ENCODE peak calls at places on chromosomes 2 and 18, in five cellular contexts. One of them, this sample, is unnamed.

GRCh38 chr2:59389240-59389639 is 1148.1 kb upstream of the FANCL start:
- DNase-seq in sigmoid colon: no peak
- DNase-seq in Peyer's patch: no peak
- DNase-seq in A549: peak
- DNase-seq in prostate gland: peak
- DNase-seq in this sample: peak

GRCh38 chr2:192286093-192286701 is 91.5 kb upstream of the TMEFF2 start:
- DNase-seq in sigmoid colon: no peak
- DNase-seq in Peyer's patch: peak
- DNase-seq in A549: no peak
- DNase-seq in prostate gland: no peak
- DNase-seq in this sample: no peak

GRCh38 chr2:238169021-238169707 is 10.4 kb downstream of the ERFE start:
- DNase-seq in sigmoid colon: peak
- DNase-seq in Peyer's patch: peak
- DNase-seq in A549: peak
- DNase-seq in prostate gland: no peak
- DNase-seq in this sample: peak

GRCh38 chr2:127888772-127889171 is 3.0 kb upstream of the AMMECR1L start:
- DNase-seq in sigmoid colon: no peak
- DNase-seq in Peyer's patch: no peak
- DNase-seq in A549: no peak
- DNase-seq in prostate gland: no peak
- DNase-seq in this sample: no peak

GRCh38 chr2:100470898-100471514 is 724 bp downstream of the NMS start:
- DNase-seq in sigmoid colon: no peak
- DNase-seq in Peyer's patch: no peak
- DNase-seq in A549: no peak
- DNase-seq in prostate gland: no peak
- DNase-seq in this sample: no peak

GRCh38 chr2:47457268-47457667 is 54.3 kb downstream of the MSH2 start:
- DNase-seq in sigmoid colon: no peak
- DNase-seq in Peyer's patch: no peak
- DNase-seq in A549: no peak
- DNase-seq in prostate gland: no peak
- DNase-seq in this sample: no peak

GRCh38 chr2:17805166-17805565 is 11.1 kb upstream of the MSGN1 start:
- DNase-seq in sigmoid colon: no peak
- DNase-seq in Peyer's patch: no peak
- DNase-seq in A549: no peak
- DNase-seq in prostate gland: no peak
- DNase-seq in this sample: no peak

GRCh38 chr2:148944536-148944935 is 69.5 kb downstream of the KIF5C start:
- DNase-seq in sigmoid colon: no peak
- DNase-seq in Peyer's patch: no peak
- DNase-seq in A549: no peak
- DNase-seq in prostate gland: no peak
- DNase-seq in this sample: no peak

GRCh38 chr2:45674035-45674791 is 22.7 kb downstream of the PRKCE start:
- DNase-seq in sigmoid colon: no peak
- DNase-seq in Peyer's patch: no peak
- DNase-seq in A549: no peak
- DNase-seq in prostate gland: no peak
- DNase-seq in this sample: no peak

GRCh38 chr2:110716959-110717645 is 15.3 kb upstream of the ACOXL start:
- DNase-seq in sigmoid colon: no peak
- DNase-seq in Peyer's patch: no peak
- DNase-seq in A549: no peak
- DNase-seq in prostate gland: no peak
- DNase-seq in this sample: no peak

GRCh38 chr2:209917154-209917771 is 85.2 kb upstream of the RPE start:
- DNase-seq in sigmoid colon: no peak
- DNase-seq in Peyer's patch: no peak
- DNase-seq in A549: no peak
- DNase-seq in prostate gland: no peak
- DNase-seq in this sample: no peak

GRCh38 chr2:95261602-95262001 is 12.6 kb upstream of the PROM2 start:
- DNase-seq in sigmoid colon: no peak
- DNase-seq in Peyer's patch: no peak
- DNase-seq in A549: no peak
- DNase-seq in prostate gland: no peak
- DNase-seq in this sample: no peak

GRCh38 chr2:20650412-20650879 is 452 bp downstream of the HS1BP3 start:
- DNase-seq in sigmoid colon: no peak
- DNase-seq in Peyer's patch: peak
- DNase-seq in A549: peak
- DNase-seq in prostate gland: no peak
- DNase-seq in this sample: no peak

GRCh38 chr2:30611572-30611971 is 164.5 kb downstream of the LCLAT1 start:
- DNase-seq in sigmoid colon: no peak
- DNase-seq in Peyer's patch: no peak
- DNase-seq in A549: no peak
- DNase-seq in prostate gland: no peak
- DNase-seq in this sample: no peak
- TF ChIP-seq POLR2A in sigmoid colon: no peak
- TF ChIP-seq POLR2A in Peyer's patch: no peak
- TF ChIP-seq POLR2A in A549: no peak
- TF ChIP-seq POLR2A in prostate gland: no peak
- TF ChIP-seq POLR2A in this sample: no peak

GRCh38 chr2:122799391-122799790 is 1043.9 kb downstream of the TSN start:
- DNase-seq in sigmoid colon: no peak
- DNase-seq in Peyer's patch: no peak
- DNase-seq in A549: no peak
- DNase-seq in prostate gland: no peak
- DNase-seq in this sample: no peak
- H3K4me3 ChIP-seq in sigmoid colon: no peak
- H3K4me3 ChIP-seq in Peyer's patch: no peak
- H3K4me3 ChIP-seq in A549: no peak
- H3K4me3 ChIP-seq in prostate gland: no peak
- H3K4me3 ChIP-seq in this sample: no peak

GRCh38 chr18:22441638-22442037 is 23.9 kb upstream of the CTAGE1 start:
- DNase-seq in sigmoid colon: no peak
- DNase-seq in Peyer's patch: no peak
- DNase-seq in A549: no peak
- DNase-seq in prostate gland: no peak
- DNase-seq in this sample: no peak
- TF ChIP-seq CTCF in sigmoid colon: no peak
- TF ChIP-seq CTCF in Peyer's patch: no peak
- TF ChIP-seq CTCF in A549: no peak
- TF ChIP-seq CTCF in prostate gland: no peak
- TF ChIP-seq CTCF in this sample: no peak

GRCh38 chr2:64455545-64455944 is 1.6 kb downstream of the LGALSL start:
- DNase-seq in sigmoid colon: no peak
- DNase-seq in Peyer's patch: no peak
- DNase-seq in A549: peak
- DNase-seq in prostate gland: peak
- DNase-seq in this sample: no peak

GRCh38 chr2:64454316-64455030 is 511 bp downstream of the LGALSL start:
- DNase-seq in sigmoid colon: peak
- DNase-seq in Peyer's patch: peak
- DNase-seq in A549: peak
- DNase-seq in prostate gland: peak
- DNase-seq in this sample: no peak

GRCh38 chr2:64455031-64455332 is 1.0 kb downstream of the LGALSL start:
- DNase-seq in sigmoid colon: no peak
- DNase-seq in Peyer's patch: no peak
- DNase-seq in A549: no peak
- DNase-seq in prostate gland: no peak
- DNase-seq in this sample: no peak

GRCh38 chr2:64456298-64456697 is 2.3 kb downstream of the LGALSL start:
- DNase-seq in sigmoid colon: no peak
- DNase-seq in Peyer's patch: no peak
- DNase-seq in A549: no peak
- DNase-seq in prostate gland: no peak
- DNase-seq in this sample: no peak

GRCh38 chr2:64453710-64454315 is at the start of gene LGALSL:
- DNase-seq in sigmoid colon: peak
- DNase-seq in Peyer's patch: peak
- DNase-seq in A549: peak
- DNase-seq in prostate gland: peak
- DNase-seq in this sample: peak
- TF ChIP-seq POLR2A in sigmoid colon: peak
- TF ChIP-seq POLR2A in Peyer's patch: peak
- TF ChIP-seq POLR2A in A549: no peak
- TF ChIP-seq POLR2A in prostate gland: peak
- TF ChIP-seq POLR2A in this sample: no peak

GRCh38 chr2:174343638-174344455 is 9.1 kb downstream of the SP9 start:
- DNase-seq in sigmoid colon: no peak
- DNase-seq in Peyer's patch: no peak
- DNase-seq in A549: no peak
- DNase-seq in prostate gland: no peak
- DNase-seq in this sample: peak
- H3K4me3 ChIP-seq in sigmoid colon: no peak
- H3K4me3 ChIP-seq in Peyer's patch: no peak
- H3K4me3 ChIP-seq in A549: no peak
- H3K4me3 ChIP-seq in prostate gland: no peak
- H3K4me3 ChIP-seq in this sample: no peak

GRCh38 chr2:216532562-216532961 is 33.9 kb downstream of the RPL37A start:
- DNase-seq in sigmoid colon: no peak
- DNase-seq in Peyer's patch: peak
- DNase-seq in A549: no peak
- DNase-seq in prostate gland: no peak
- DNase-seq in this sample: peak

GRCh38 chr2:216534809-216535208 is 36.2 kb downstream of the RPL37A start:
- DNase-seq in sigmoid colon: no peak
- DNase-seq in Peyer's patch: no peak
- DNase-seq in A549: no peak
- DNase-seq in prostate gland: no peak
- DNase-seq in this sample: no peak

GRCh38 chr2:216536725-216537124 is 38.1 kb downstream of the RPL37A start:
- DNase-seq in sigmoid colon: no peak
- DNase-seq in Peyer's patch: no peak
- DNase-seq in A549: no peak
- DNase-seq in prostate gland: no peak
- DNase-seq in this sample: peak

GRCh38 chr2:216535454-216535995 is 36.9 kb downstream of the RPL37A start:
- DNase-seq in sigmoid colon: peak
- DNase-seq in Peyer's patch: peak
- DNase-seq in A549: no peak
- DNase-seq in prostate gland: peak
- DNase-seq in this sample: peak

GRCh38 chr2:216533504-216534068 is 34.9 kb downstream of the RPL37A start:
- DNase-seq in sigmoid colon: no peak
- DNase-seq in Peyer's patch: no peak
- DNase-seq in A549: no peak
- DNase-seq in prostate gland: peak
- DNase-seq in this sample: peak
- TF ChIP-seq CTCF in sigmoid colon: no peak
- TF ChIP-seq CTCF in Peyer's patch: no peak
- TF ChIP-seq CTCF in A549: no peak
- TF ChIP-seq CTCF in prostate gland: no peak
- TF ChIP-seq CTCF in this sample: no peak

GRCh38 chr2:68556384-68556783 is 87.0 kb upstream of the PROKR1 start:
- DNase-seq in sigmoid colon: no peak
- DNase-seq in Peyer's patch: no peak
- DNase-seq in A549: no peak
- DNase-seq in prostate gland: no peak
- DNase-seq in this sample: no peak

GRCh38 chr2:68558576-68558975 is 84.8 kb upstream of the PROKR1 start:
- DNase-seq in sigmoid colon: no peak
- DNase-seq in Peyer's patch: no peak
- DNase-seq in A549: no peak
- DNase-seq in prostate gland: no peak
- DNase-seq in this sample: no peak

GRCh38 chr2:68548396-68548795 is 81.0 kb downstream of the APLF start:
- DNase-seq in sigmoid colon: no peak
- DNase-seq in Peyer's patch: no peak
- DNase-seq in A549: no peak
- DNase-seq in prostate gland: no peak
- DNase-seq in this sample: no peak

GRCh38 chr2:68553098-68553497 is 85.7 kb downstream of the APLF start:
- DNase-seq in sigmoid colon: no peak
- DNase-seq in Peyer's patch: no peak
- DNase-seq in A549: no peak
- DNase-seq in prostate gland: no peak
- DNase-seq in this sample: no peak
- TF ChIP-seq POLR2A in sigmoid colon: no peak
- TF ChIP-seq POLR2A in Peyer's patch: no peak
- TF ChIP-seq POLR2A in A549: no peak
- TF ChIP-seq POLR2A in prostate gland: no peak
- TF ChIP-seq POLR2A in this sample: no peak

DNA sequence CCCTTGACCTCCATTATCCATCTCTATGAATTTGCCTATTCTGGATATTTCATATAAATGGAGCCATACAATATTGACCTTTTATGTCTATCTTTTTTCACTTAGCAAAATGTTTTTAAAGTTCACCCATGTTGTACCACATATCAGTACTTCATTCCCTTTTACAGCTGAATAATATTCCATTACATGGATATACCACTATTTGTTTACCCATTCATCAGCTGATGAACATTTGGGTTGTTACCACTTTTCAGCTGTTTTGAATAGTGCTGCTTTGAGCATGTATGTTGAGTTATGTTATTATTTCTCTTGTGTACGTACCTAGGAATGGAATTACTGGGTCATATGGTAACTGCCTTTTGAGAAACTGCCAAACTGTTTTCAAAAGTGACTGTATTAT is 93.7 kb upstream of the DNMT3A start:
- DNase-seq in sigmoid colon: no peak
- DNase-seq in Peyer's patch: no peak
- DNase-seq in A549: no peak
- DNase-seq in prostate gland: no peak
- DNase-seq in this sample: no peak
- H3K4me3 ChIP-seq in sigmoid colon: no peak
- H3K4me3 ChIP-seq in Peyer's patch: no peak
- H3K4me3 ChIP-seq in A549: no peak
- H3K4me3 ChIP-seq in prostate gland: no peak
- H3K4me3 ChIP-seq in this sample: no peak

GRCh38 chr2:31387850-31388249 is 26.7 kb downstream of the XDH start:
- DNase-seq in sigmoid colon: no peak
- DNase-seq in Peyer's patch: no peak
- DNase-seq in A549: no peak
- DNase-seq in prostate gland: no peak
- DNase-seq in this sample: no peak
- TF ChIP-seq CTCF in sigmoid colon: no peak
- TF ChIP-seq CTCF in Peyer's patch: no peak
- TF ChIP-seq CTCF in A549: no peak
- TF ChIP-seq CTCF in prostate gland: no peak
- TF ChIP-seq CTCF in this sample: no peak

GRCh38 chr2:10863047-10863446 is 48.7 kb upstream of the KCNF1 start:
- DNase-seq in sigmoid colon: no peak
- DNase-seq in Peyer's patch: no peak
- DNase-seq in A549: no peak
- DNase-seq in prostate gland: no peak
- DNase-seq in this sample: no peak
- TF ChIP-seq POLR2A in sigmoid colon: no peak
- TF ChIP-seq POLR2A in Peyer's patch: no peak
- TF ChIP-seq POLR2A in A549: no peak
- TF ChIP-seq POLR2A in prostate gland: no peak
- TF ChIP-seq POLR2A in this sample: no peak

This sample was measured in lower leg skin.